ENCODE peak calls at places on chromosomes 16 and 17, in four cellular contexts. S is stimulated activated CD4-positive, alpha-beta T cell treated with anti-CD3 and anti-CD28 coated beads, Interleukin-2, amount 100 ng/mL, for 48 hours; G is iris pigment epithelial cell; E is tibial nerve. P is an unnamed sample.

GRCh38 chr17:46769531-46770438 is 48.7 kb downstream of the WNT3 start:
- DNase-seq in E (no peak), G (peak; percentile 52), S (no peak), P (no peak)

GRCh38 chr17:45319239-45319703 is 2.5 kb upstream of the MAP3K14 start:
- DNase-seq in G (peak; percentile 75), S (no peak), E (no peak), P (peak; percentile 78)

GRCh38 chr17:1070411-1070810 is 73.5 kb downstream of the TIMM22 start:
- DNase-seq in E (no peak), G (no peak), S (no peak), P (no peak)

GRCh38 chr16:1028056-1028455 is 44.5 kb upstream of the SSTR5 start:
- DNase-seq in E (no peak), G (no peak), S (no peak), P (no peak)

GRCh38 chr17:45143101-45143670 is 5.1 kb upstream of the HEXIM1 start:
- DNase-seq in E (no peak), G (no peak), S (no peak), P (no peak)

GRCh38 chr17:77354721-77355455 is 214.1 kb downstream of the SEC14L1 start:
- DNase-seq in S (no peak), G (peak; percentile 95), E (peak; percentile 27), P (peak; percentile 99)

GRCh38 chr17:61338000-61338864 is 61.4 kb upstream of the TBX2 start:
- DNase-seq in E (no peak), G (peak; percentile 67), S (no peak), P (peak; percentile 97)

GRCh38 chr17:17784599-17785264 is 52.1 kb downstream of the SREBF1 start:
- DNase-seq in E (no peak), G (peak; percentile 41), S (no peak), P (no peak)

GRCh38 chr17:77313831-77314230 is 173.1 kb downstream of the SEC14L1 start:
- DNase-seq in S (no peak), G (no peak), E (no peak), P (no peak)

P was measured in EH.